ENCODE peak calls at places on chromosomes 4 and X, in four cellular contexts. V, C, B and Z are unnamed samples.
A peak's percentile ranks its signal among the peaks of the same experiment; 100 is the strongest.

GRCh38 chr4:22672944-22673343 is 19.8 kb upstream of the GBA3 start:
- DNase-seq in B (no peak), V (no peak), C (no peak), Z (no peak)

GRCh38 chr4:19982556-19982955 is 269.1 kb upstream of the SLIT2 start:
- DNase-seq in B (no peak), V (no peak), C (no peak), Z (no peak)

GRCh38 chr4:154416183-154416543 is 75.4 kb downstream of the DCHS2 start:
- DNase-seq in V (peak; percentile 35), C (peak; percentile 12), B (peak; percentile 86), Z (peak; percentile 51)

GRCh38 chr4:86926428-86927086 is 8.3 kb upstream of the AFF1 start:
- DNase-seq in B (peak; percentile 28), V (no peak), C (no peak), Z (no peak)

GRCh38 chrX:101745046-101745445 is 85.4 kb upstream of the ARMCX2 start:
- DNase-seq in C (no peak), B (no peak), V (no peak), Z (no peak)

GRCh38 chr4:139247656-139248238 is 32.3 kb downstream of the MGARP start:
- DNase-seq in B (no peak), C (no peak), V (no peak), Z (no peak)

GRCh38 chrX:110964761-110965160 is 131.2 kb upstream of the PAK3 start:
- DNase-seq in B (peak; percentile 86), V (no peak), C (peak; percentile 25), Z (no peak)

GRCh38 chrX:110417128-110417527 is 58.5 kb downstream of the RTL9 start:
- DNase-seq in V (no peak), B (no peak), C (no peak), Z (no peak)

GRCh38 chrX:74015379-74016019 is 288.5 kb upstream of the ZCCHC13 start:
- DNase-seq in V (peak; percentile 53), C (peak; percentile 53), B (peak; percentile 88), Z (peak; percentile 67)

GRCh38 chrX:19599253-19599652 is 83.9 kb upstream of the MAP3K15 start:
- DNase-seq in B (no peak), V (no peak), C (no peak), Z (no peak)

GRCh38 chr4:56787380-56787779 is 34.1 kb downstream of the SPINK2 start:
- DNase-seq in C (no peak), V (peak; percentile 18), B (peak; percentile 65), Z (peak; percentile 85)

GRCh38 chr4:189113389-189113888 is 827.2 kb upstream of the FRG1 start:
- DNase-seq in V (no peak), C (no peak), B (no peak), Z (no peak)

GRCh38 chrX:103791233-103791632 is 14.6 kb downstream of the PLP1 start:
- DNase-seq in B (peak; percentile 63), C (no peak), V (no peak), Z (no peak)

GRCh38 chrX:104347860-104348259 is 93.1 kb upstream of the ESX1 start:
- DNase-seq in B (no peak), C (no peak), V (no peak), Z (no peak)

GRCh38 chr4:139524062-139524631 is 31.9 kb downstream of the SETD7 start:
- DNase-seq in B (no peak), C (no peak), V (no peak), Z (peak; percentile 52)

GRCh38 chrX:28609917-28610613 is 22.8 kb downstream of the IL1RAPL1 start:
- DNase-seq in B (no peak), C (no peak), V (no peak), Z (no peak)

GRCh38 chrX:155000841-155001240 is 21.7 kb downstream of the F8 start:
- DNase-seq in V (no peak), C (no peak), B (no peak), Z (no peak)

GRCh38 chr4:121307441-121308327 is 73.1 kb downstream of the QRFPR start:
- DNase-seq in C (no peak), B (peak; percentile 75), V (no peak), Z (peak; percentile 53)

GRCh38 chr4:166045457-166045856 is 172.4 kb downstream of the TLL1 start:
- DNase-seq in B (no peak), V (no peak), C (no peak), Z (no peak)

GRCh38 chrX:134171661-134172587 is 65.1 kb upstream of the CCDC160 start:
- DNase-seq in V (no peak), B (peak; percentile 74), C (peak; percentile 19), Z (no peak)

GRCh38 chr4:38675167-38676121 is 11.4 kb downstream of the KLF3 start:
- DNase-seq in C (peak; percentile 72), V (peak; percentile 85), B (peak; percentile 93), Z (peak; percentile 87)

GRCh38 chr4:155173371-155173770 is 35.1 kb upstream of the NPY2R start:
- DNase-seq in V (no peak), C (no peak), B (no peak), Z (no peak)

GRCh38 chrX:31435592-31435991 is 363.8 kb upstream of the FTHL17 start:
- DNase-seq in V (no peak), C (no peak), B (peak; percentile 94), Z (no peak)

DNA sequence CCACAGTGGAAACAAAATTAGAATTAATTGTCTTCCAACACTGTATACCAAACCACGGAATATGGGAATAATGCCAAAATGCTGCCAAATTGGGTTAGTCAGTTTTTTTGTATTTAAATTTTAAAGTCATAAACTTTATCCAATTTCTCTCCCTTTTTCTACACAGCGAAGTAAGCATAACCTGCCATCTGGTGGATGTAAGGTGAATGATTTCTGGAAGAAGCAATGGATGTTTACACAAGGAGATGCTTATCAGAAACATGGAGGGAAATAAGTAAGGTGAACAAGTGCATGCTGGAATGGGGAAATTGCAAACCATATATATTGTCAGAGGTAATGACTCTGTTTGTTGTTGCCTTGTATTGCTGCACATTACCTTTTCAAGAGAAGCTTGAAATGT is 691.9 kb downstream of the TECRL start:
- DNase-seq in C (no peak), B (no peak), V (no peak), Z (no peak)
- TF ChIP-seq CTCF in C (no peak), B (peak; percentile 77), V (no peak), Z (peak; percentile 37)

DNA sequence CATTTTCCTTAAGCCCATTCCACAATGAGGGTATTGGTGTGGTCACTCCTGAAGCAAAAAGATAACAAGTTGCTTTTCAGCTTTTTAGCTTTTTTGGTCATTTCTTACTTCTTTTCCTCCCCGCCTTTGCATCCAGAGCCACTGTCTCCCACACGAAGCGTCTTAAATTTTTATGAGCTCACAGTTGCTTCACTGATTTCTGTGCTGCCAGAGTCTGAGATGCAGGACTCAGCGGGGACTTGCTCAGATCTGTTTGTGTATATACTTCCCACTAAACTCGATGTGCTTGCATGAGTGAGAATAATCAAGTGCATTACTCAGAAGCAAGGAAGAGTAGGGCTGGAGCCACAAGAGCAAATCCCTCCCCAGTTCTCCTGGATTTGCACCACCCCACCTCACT is 80.2 kb upstream of the FHL1 start:
- DNase-seq in V (peak; percentile 49), C (no peak), B (no peak), Z (no peak)
- H3K27ac ChIP-seq in V (peak overlapping the region; percentile 82), C (no peak overlapping the region), B (no peak overlapping the region), Z (no peak overlapping the region)

GRCh38 chr4:71930459-71930858 is 101.3 kb upstream of the NPFFR2 start:
- DNase-seq in V (no peak), C (no peak), B (no peak), Z (no peak)
- TF ChIP-seq CTCF in V (no peak), C (no peak), B (no peak), Z (no peak)

GRCh38 chr4:294732-295131 is 10.5 kb downstream of the ZNF732 start:
- DNase-seq in C (no peak), B (no peak), V (no peak), Z (no peak)

DNA sequence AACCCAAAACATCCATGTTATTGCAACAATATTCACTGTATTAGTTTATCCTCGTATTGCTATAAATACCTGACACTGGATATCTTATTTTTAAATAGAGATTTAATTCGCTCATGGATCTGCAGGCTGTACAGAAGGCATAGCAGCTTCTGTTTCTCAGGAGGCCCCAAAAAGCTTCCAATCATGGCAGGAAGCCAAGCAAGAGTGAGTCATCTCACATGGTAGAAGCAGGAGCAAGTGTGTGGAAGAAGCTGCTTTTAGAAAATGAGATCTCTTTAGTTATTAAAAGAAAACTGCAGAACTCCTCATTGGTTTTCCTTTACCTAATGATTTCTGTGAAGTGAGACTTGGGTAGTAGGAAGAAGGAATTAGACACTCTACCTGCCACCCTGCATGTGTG is 16.4 kb downstream of the ZNF732 start:
- DNase-seq in C (no peak), B (no peak), V (no peak), Z (no peak)
- H3K27ac ChIP-seq in C (no peak overlapping the region), B (no peak overlapping the region), V (no peak overlapping the region), Z (no peak overlapping the region)

DNA sequence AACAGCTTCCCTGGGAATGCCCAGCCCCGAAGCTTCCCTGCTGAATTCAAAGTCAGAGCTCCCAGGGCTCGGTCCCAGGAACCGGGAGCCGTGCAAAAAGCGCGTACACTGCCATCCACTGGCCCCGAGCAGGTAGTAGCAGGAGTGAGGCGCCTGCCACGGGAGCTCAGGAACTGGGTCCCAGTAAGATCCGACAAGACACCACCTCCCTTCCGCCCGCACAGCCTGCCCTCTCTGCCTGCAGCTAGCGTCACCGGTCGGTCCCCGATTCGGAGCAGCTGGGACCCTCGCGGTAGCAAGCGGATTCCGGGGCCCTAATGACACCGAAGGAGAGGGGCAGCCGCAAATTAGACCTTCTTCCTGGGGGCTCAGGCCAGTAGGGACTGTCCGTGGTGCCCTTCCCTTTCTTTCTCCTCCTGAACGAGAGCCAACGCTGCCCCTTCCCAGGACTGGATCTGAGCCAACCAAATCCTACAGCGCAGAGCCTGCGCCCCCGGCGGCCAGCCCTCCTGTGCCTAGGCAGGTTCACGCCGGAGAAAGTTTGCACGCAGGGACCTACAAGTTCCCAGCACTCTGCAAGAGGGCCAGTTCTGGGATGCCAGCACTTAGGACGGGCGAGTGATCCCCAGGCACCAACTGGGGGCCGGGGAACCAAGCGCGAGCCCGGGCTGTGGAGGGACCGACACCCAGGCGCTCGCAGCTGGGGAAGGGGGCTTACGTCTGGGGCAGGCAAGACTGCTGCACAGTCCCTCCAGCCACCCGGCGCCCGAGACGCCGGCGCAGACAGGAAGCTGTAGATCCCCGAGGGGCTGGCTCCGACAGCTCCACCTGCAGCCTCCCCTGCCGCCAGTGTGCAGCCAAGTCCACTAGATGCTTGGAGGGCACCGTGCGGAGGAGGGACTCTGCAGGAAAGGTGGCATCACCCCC is 949 bp downstream of the CORIN start:
- DNase-seq in V (peak; percentile 76), C (peak; percentile 81), B (peak; percentile 94), Z (peak; percentile 92)
- TF ChIP-seq CTCF in V (peak; percentile 65), C (peak; percentile 53), B (peak; percentile 84), Z (peak; percentile 90)